ENCODE peak calls at places on chromosomes 13 and 19, in six cellular contexts. M is NCI-H1105; B is CD4-positive, alpha-beta T cell; Y is anterior cingulate cortex; L is HS-27A; J is WERI-Rb-1. X is an unnamed sample.

GRCh38 chr13:111239754-111240670 is 80.4 kb upstream of the TEX29 start:
- DNase-seq in J (no peak), B (no peak), L (no peak), Y (no peak), M (no peak), X (no peak)

GRCh38 chr13:91141619-91142061 is 205.8 kb upstream of the MIR17HG start:
- DNase-seq in B (no peak), M (no peak), L (no peak), Y (no peak), J (no peak), X (no peak)

GRCh38 chr13:93260591-93260990 is 34.0 kb downstream of the GPC6 start:
- DNase-seq in L (no peak), B (no peak), Y (no peak), M (no peak), J (no peak), X (no peak)

GRCh38 chr19:41421314-41421713 is 5.9 kb downstream of the B3GNT8 start:
- DNase-seq in J (no peak), L (no peak), M (peak), B (no peak), Y (no peak), X (no peak)

GRCh38 chr19:40592170-40592569 is 9.0 kb upstream of the LTBP4 start:
- DNase-seq in M (peak), J (no peak), L (no peak), Y (no peak), B (no peak), X (no peak)

GRCh38 chr13:100334209-100334608 is 245.3 kb downstream of the PCCA start:
- DNase-seq in B (no peak), L (no peak), Y (no peak), J (no peak), M (no peak), X (no peak)

GRCh38 chr13:40077396-40078027 is 422.1 kb downstream of the COG6 start:
- DNase-seq in L (no peak), M (no peak), Y (no peak), B (no peak), J (no peak), X (no peak)

GRCh38 chr13:93922063-93922462 is 557.4 kb downstream of the DCT start:
- DNase-seq in L (no peak), J (no peak), B (no peak), M (no peak), Y (no peak), X (no peak)

GRCh38 chr13:110047511-110047910 is 259.4 kb downstream of the COL4A1 start:
- DNase-seq in J (no peak), L (no peak), Y (no peak), M (peak), B (no peak), X (no peak)

GRCh38 chr13:108044929-108045328 is 170.4 kb downstream of the LIG4 start:
- DNase-seq in M (peak), Y (no peak), J (no peak), L (no peak), B (no peak), X (no peak)

GRCh38 chr19:40610396-40611064 is 9.4 kb downstream of the LTBP4 start:
- DNase-seq in L (no peak), M (peak), J (no peak), Y (no peak), B (peak), X (peak)

GRCh38 chr13:74187564-74187963 is 53.4 kb upstream of the KLF12 start:
- DNase-seq in J (no peak), B (no peak), L (no peak), M (no peak), Y (no peak), X (no peak)

GRCh38 chr19:38852231-38853044 is 2.7 kb upstream of the HNRNPL start:
- DNase-seq in Y (no peak), B (peak), M (no peak), L (peak), J (peak), X (peak)

GRCh38 chr19:23385404-23385803 is 9.9 kb downstream of the ZNF91 start:
- DNase-seq in Y (no peak), B (no peak), L (no peak), M (no peak), J (no peak), X (no peak)

GRCh38 chr19:15631817-15632216 is 8.9 kb upstream of the CYP4F3 start:
- DNase-seq in Y (no peak), L (no peak), J (peak), B (peak), M (no peak), X (peak)

GRCh38 chr19:11581740-11582139 is 4.3 kb upstream of the ACP5 start:
- DNase-seq in J (no peak), Y (no peak), M (no peak), L (no peak), B (no peak), X (no peak)

GRCh38 chr19:9144920-9145319 is 4.7 kb downstream of the ZNF317 start:
- DNase-seq in L (no peak), M (no peak), J (no peak), Y (no peak), B (no peak), X (no peak)

GRCh38 chr13:63305641-63306133 is 1890.0 kb upstream of the PCDH20 start:
- DNase-seq in J (no peak), B (no peak), M (no peak), Y (no peak), L (no peak), X (no peak)

GRCh38 chr19:30349131-30349730 is 23.0 kb upstream of the ZNF536 start:
- DNase-seq in M (no peak), J (no peak), Y (no peak), L (no peak), B (no peak), X (no peak)

GRCh38 chr13:84563611-84564010 is 681.3 kb upstream of the SLITRK1 start:
- DNase-seq in L (no peak), Y (no peak), J (no peak), M (no peak), B (no peak), X (no peak)

GRCh38 chr19:23565256-23565655 is 121.8 kb downstream of the ZNF675 start:
- DNase-seq in M (no peak), Y (no peak), B (no peak), L (no peak), J (no peak), X (no peak)

GRCh38 chr19:51417807-51418152 is 338 bp upstream of the SIGLEC10 start:
- DNase-seq in Y (no peak), M (no peak), J (no peak), L (no peak), B (no peak), X (no peak)

GRCh38 chr13:45909724-45910123 is 58.2 kb upstream of the SIAH3 start:
- DNase-seq in J (no peak), Y (no peak), B (no peak), M (no peak), L (no peak), X (no peak)

GRCh38 chr19:41700381-41701195 is 7.8 kb upstream of the CEACAM5 start:
- DNase-seq in M (no peak), B (no peak), L (no peak), J (no peak), Y (no peak), X (no peak)

GRCh38 chr13:89846890-89847585 is 1500.4 kb upstream of the MIR17HG start:
- DNase-seq in J (no peak), M (no peak), Y (no peak), L (no peak), B (no peak), X (no peak)

X was measured in activated gamma-delta T cell treated with Interleukin-2 at 50 U/mL for 16 hours.